ENCODE peak calls at places on chromosome 22, in four cellular contexts. G is H9, H is tibial artery, D is ascending aorta. F is an unnamed sample. For H3K9me3, the result is how much of the 10 kb centered on the place peaks cover.

GRCh38 chr22:28207281-28208030 is 288.4 kb upstream of the PITPNB start:
- DNase-seq in G (no peak), D (no peak), H (no peak), F (no peak)

GRCh38 chr22:17980638-17981051 is 43.7 kb downstream of the MICAL3 start:
- DNase-seq in G (no peak), H (no peak), D (no peak), F (no peak)

GRCh38 chr22:27620367-27621154 is 181.0 kb downstream of the MN1 start:
- DNase-seq in D (no peak), H (no peak), G (no peak), F (no peak)

GRCh38 chr22:18154821-18155390 is 4.9 kb downstream of the USP18 start:
- DNase-seq in D (no peak), G (no peak), H (no peak), F (no peak)

GRCh38 chr22:27747396-27748256 is 53.9 kb downstream of the MN1 start:
- DNase-seq in G (no peak), D (no peak), H (peak), F (no peak)

GRCh38 chr22:37626556-37627075 is 12.9 kb upstream of the SH3BP1 start:
- DNase-seq in D (no peak), H (no peak), G (no peak), F (peak)

GRCh38 chr22:28021116-28021997 is 102.3 kb upstream of the PITPNB start:
- DNase-seq in D (no peak), G (no peak), H (no peak), F (peak)

GRCh38 chr22:46027219-46028068 is 50.5 kb upstream of the WNT7B start:
- DNase-seq in G (no peak), D (peak), H (peak), F (peak)

GRCh38 chr22:18966748-18967147 is 30.7 kb upstream of the PRODH start:
- DNase-seq in H (no peak), G (no peak), D (no peak), F (no peak)

GRCh38 chr22:38843201-38843715 is 570 bp downstream of the NPTXR start:
- DNase-seq in D (no peak), H (no peak), G (peak), F (no peak)

GRCh38 chr22:39537981-39538380 is 5.4 kb upstream of the RPS19BP1 start:
- DNase-seq in H (no peak), G (no peak), D (no peak), F (no peak)

GRCh38 chr22:33653525-33654063 is 266.7 kb downstream of the LARGE1 start:
- DNase-seq in H (no peak), D (no peak), G (no peak), F (no peak)

GRCh38 chr22:45163074-45163416 is 680 bp upstream of the NUP50 start:
- DNase-seq in G (peak), H (no peak), D (no peak), F (no peak)

GRCh38 chr22:45448431-45448830 is 34.9 kb downstream of the RIBC2 start:
- DNase-seq in D (no peak), G (no peak), H (peak), F (peak)

GRCh38 chr22:32545801-32546200 is 71.2 kb downstream of the FBXO7 start:
- DNase-seq in G (no peak), D (no peak), H (peak), F (no peak)

GRCh38 chr22:27668828-27669797 is 132.4 kb downstream of the MN1 start:
- DNase-seq in H (no peak), D (peak), G (peak), F (no peak)

DNA sequence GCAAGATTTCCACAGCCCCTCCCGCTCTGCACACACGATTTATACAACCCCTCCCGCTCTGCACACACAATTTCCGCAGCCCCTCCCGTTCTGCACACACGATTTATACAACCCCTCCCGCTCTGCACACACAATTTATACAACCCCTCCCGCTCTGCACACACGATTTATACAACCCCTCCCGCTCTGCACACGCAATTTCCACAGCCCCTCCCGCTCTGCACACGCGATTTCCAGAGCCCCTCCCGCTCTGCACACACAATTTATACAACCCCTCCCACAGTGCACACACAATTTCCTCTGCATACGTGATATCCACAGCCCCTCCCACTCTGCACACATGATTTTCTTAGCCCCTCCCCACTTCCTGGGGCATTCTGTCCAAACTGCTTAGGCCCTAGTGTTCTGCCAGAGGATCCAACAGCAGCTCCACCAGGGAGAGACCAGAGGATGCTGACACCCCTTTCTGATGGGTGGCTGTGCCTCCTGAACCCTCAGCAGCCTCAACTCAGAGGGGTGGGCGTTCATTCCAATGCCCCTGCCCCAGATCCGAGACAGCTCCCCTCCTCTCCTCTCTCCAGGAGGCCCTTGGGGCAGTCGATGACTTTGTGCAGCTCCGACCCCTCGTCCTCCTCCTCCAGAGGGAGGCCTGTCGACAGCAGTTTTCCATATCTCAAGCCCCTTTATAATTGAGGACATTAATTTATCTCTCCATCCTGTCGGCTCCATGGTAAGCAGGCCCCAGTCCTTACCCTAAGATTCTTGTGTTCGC is 671.7 kb downstream of the BRD1 start:
- DNase-seq in H (peak), G (no peak), D (no peak), F (no peak)
- H3K9me3 ChIP-seq in H (under half), G (under half), D (under half), F (under half)

DNA sequence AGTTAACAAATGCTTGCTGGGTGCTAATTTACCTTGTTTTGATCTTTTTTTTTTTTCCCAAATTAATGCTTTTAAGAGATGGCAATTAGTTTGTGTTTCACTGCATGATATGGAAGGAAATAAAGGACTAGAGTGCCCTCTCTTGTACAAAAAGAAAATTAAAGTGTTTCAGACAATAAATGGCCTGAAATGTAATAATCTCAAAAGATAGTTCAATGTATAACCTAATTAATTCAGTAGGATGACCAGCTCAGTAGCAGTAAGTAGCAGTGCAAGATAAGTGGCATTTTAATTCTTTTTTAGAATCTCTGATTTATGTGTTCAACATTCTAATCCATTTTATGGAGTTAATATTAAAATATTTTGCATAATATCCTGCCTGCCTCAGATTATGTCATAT is 39.9 kb upstream of the MYO18B start:
- DNase-seq in G (no peak), H (no peak), D (no peak), F (no peak)
- TF ChIP-seq CTCF in G (peak), H (peak), D (peak), F (no peak)

GRCh38 chr22:21745948-21746347 is 10.4 kb upstream of the YPEL1 start:
- DNase-seq in G (no peak), D (no peak), H (no peak), F (no peak)
- H3K9me3 ChIP-seq in G (under half), D (under half), H (under half), F (under half)

GRCh38 chr22:43980996-43981395 is 25.8 kb downstream of the SAMM50 start:
- DNase-seq in H (no peak), G (no peak), D (no peak), F (no peak)
- TF ChIP-seq CTCF in H (no peak), G (no peak), D (no peak), F (no peak)

GRCh38 chr22:16963189-16963945 is 44.7 kb downstream of the GAB4 start:
- DNase-seq in G (no peak), D (no peak), H (no peak), F (no peak)
- H3K9me3 ChIP-seq in G (under half), D (under half), H (under half), F (under half)

DNA sequence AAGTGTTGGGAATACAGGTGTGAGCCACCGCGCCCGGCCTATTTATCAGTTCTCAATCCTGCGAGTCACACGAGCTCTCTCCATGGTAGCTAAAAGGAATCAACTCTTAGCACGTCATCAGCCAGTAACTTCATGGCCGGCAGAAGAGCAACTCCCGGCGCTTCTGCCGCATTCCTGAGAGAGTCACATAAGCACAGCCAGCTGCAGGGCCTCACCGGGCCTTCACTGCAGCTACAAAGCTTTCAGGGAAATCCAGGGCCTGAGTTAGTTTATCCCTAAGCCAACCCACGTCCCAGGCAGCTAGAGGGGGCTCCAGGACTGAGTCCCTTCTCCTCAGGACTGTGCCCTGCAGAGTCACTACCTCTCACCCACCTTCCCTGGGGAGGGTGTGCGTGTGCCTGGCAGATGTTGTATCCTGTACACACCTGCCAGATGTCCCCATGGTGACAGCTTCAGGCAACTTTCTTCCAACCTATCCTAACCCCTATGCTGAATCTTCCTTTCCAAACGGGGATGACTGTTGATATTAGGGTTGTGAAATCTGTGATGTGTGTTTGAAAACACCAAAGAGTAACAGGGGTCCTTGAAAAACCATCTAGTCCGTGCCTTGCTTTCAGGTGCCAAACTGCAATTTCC is 45.9 kb upstream of the ARFGAP3 start:
- DNase-seq in G (peak), D (no peak), H (no peak), F (no peak)
- TF ChIP-seq CTCF in G (peak), D (no peak), H (no peak), F (no peak)

GRCh38 chr22:47544696-47545095 is 782.2 kb downstream of the TBC1D22A start:
- DNase-seq in G (no peak), D (no peak), H (no peak), F (no peak)
- H3K9me3 ChIP-seq in G (half or more), D (under half), H (under half), F (under half)

GRCh38 chr22:23889620-23890019 is 4.6 kb upstream of the MIF start:
- DNase-seq in G (no peak), H (no peak), D (no peak), F (no peak)

GRCh38 chr22:23891726-23892125 is 2.5 kb upstream of the MIF start:
- DNase-seq in H (no peak), G (no peak), D (no peak), F (no peak)

GRCh38 chr22:23892130-23892529 is 2.1 kb upstream of the MIF start:
- DNase-seq in H (no peak), G (no peak), D (no peak), F (no peak)

GRCh38 chr22:23892626-23893445 is 1.3 kb upstream of the MIF start:
- DNase-seq in G (no peak), D (no peak), H (no peak), F (no peak)

DNA sequence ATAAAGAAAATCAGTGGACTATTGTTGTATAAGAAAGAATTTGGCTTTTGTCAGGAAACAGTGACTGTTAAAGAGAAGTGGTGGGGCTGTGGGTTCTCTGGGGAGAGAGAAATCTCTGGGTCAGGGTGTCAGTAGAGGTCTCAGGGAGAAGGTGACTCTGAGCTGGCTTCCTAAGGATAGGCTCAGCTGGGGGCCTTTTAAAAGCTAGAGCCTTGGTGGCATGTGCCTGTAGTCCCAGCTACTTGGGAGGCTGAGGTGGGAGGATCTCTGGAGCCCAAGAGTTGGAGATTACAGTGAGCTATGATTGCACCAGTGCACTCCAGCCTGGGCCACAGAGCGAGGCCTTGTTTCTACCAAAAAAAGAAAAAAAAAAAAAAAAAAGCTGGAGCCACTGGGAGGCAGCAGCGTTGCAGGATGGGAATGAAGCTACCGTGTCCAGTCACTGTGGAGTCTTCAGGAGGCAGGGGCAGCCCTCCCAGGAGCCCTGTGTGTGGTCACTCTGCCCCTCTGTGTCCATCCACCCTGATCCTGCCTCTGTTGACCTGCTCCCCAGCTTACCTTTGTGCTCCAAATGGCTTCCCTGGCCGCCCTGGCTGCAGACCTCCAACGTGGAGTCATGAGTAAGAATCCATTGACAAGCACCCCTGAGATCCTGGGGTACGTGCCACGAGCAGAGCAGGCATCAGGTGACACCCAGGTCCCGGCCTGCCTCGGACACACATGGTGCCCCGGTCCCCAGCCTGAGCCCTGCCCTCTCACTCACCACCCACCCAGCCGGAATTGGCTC is 5.4 kb upstream of the MIF start:
- DNase-seq in G (no peak), D (no peak), H (no peak), F (no peak)
- TF ChIP-seq CTCF in G (peak), D (no peak), H (no peak), F (no peak)

GRCh38 chr22:49641770-49642313 is 185.8 kb downstream of the BRD1 start:
- DNase-seq in G (no peak), H (no peak), D (no peak), F (no peak)
- H3K9me3 ChIP-seq in G (under half), H (under half), D (under half), F (under half)

DNA sequence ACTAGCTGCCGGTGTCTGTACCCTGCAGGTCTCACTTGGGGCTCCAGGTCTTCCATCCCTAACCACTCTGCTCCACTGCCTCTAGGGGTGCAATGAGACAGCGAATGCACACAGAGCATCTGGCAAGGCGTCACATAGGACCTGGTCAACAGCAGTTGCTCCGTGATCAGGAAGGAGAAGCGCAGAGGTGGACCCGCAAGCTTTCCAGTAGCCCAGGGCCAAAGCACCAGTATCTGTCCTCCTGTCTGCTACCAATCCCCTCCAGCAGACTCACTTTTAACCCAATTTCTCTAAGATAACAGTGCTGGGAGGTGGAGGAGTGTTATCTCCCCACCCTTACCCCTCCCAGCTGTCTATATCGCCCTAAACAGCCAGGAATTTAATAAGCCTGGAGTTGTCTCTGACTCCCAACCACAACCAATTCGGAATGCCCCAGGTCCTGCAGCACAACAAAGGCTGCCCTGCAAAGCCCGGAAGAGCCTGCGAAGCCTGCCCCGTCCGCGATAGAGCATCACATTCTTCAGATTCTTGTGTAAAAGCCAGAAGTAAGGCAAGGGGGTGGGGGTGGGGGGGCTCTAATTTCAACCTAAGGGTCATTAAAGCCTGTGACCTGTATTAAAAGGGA is 19.3 kb downstream of the MYH9 start:
- DNase-seq in G (peak), D (no peak), H (no peak), F (no peak)
- TF ChIP-seq CTCF in G (no peak), D (no peak), H (no peak), F (no peak)